ENCODE peak calls at places on chromosomes 7 and 10, in eight cellular contexts. One of them, this sample, is unnamed.

GRCh38 chr10:75024971-75025523 is 86.4 kb upstream of the SAMD8 start:
- DNase-seq in body of pancreas: peak; percentile 35
- DNase-seq in NB4: no peak
- DNase-seq in HFF-Myc: no peak
- DNase-seq in foreskin fibroblast: no peak
- DNase-seq in thoracic aorta: no peak
- DNase-seq in uterus: no peak
- DNase-seq in endodermal cell: no peak
- DNase-seq in this sample: no peak

GRCh38 chr7:38630720-38631673 is at the start of gene AMPH:
- DNase-seq in body of pancreas: peak; percentile 16
- DNase-seq in NB4: no peak
- DNase-seq in HFF-Myc: no peak
- DNase-seq in foreskin fibroblast: peak; percentile 58
- DNase-seq in thoracic aorta: no peak
- DNase-seq in uterus: peak; percentile 65
- DNase-seq in endodermal cell: peak; percentile 93
- DNase-seq in this sample: no peak

GRCh38 chr7:130070900-130071622 is 727 bp downstream of the KLHDC10 start:
- DNase-seq in body of pancreas: no peak
- DNase-seq in NB4: peak; percentile 64
- DNase-seq in HFF-Myc: no peak
- DNase-seq in foreskin fibroblast: peak; percentile 21
- DNase-seq in thoracic aorta: no peak
- DNase-seq in uterus: no peak
- DNase-seq in endodermal cell: no peak
- DNase-seq in this sample: no peak

GRCh38 chr10:35711615-35712411 is 69.7 kb upstream of the FZD8 start:
- DNase-seq in body of pancreas: no peak
- DNase-seq in NB4: no peak
- DNase-seq in HFF-Myc: no peak
- DNase-seq in foreskin fibroblast: no peak
- DNase-seq in thoracic aorta: no peak
- DNase-seq in uterus: no peak
- DNase-seq in endodermal cell: no peak
- DNase-seq in this sample: no peak

GRCh38 chr7:141551773-141552162 is 558 bp downstream of the AGK start:
- DNase-seq in body of pancreas: no peak
- DNase-seq in NB4: no peak
- DNase-seq in HFF-Myc: no peak
- DNase-seq in foreskin fibroblast: no peak
- DNase-seq in thoracic aorta: no peak
- DNase-seq in uterus: no peak
- DNase-seq in endodermal cell: no peak
- DNase-seq in this sample: no peak

GRCh38 chr10:35463105-35463867 is 127.0 kb downstream of the CCNY start:
- DNase-seq in body of pancreas: no peak
- DNase-seq in NB4: no peak
- DNase-seq in HFF-Myc: no peak
- DNase-seq in foreskin fibroblast: no peak
- DNase-seq in thoracic aorta: no peak
- DNase-seq in uterus: no peak
- DNase-seq in endodermal cell: no peak
- DNase-seq in this sample: no peak

GRCh38 chr10:47094126-47094525 is 182.9 kb downstream of the PTPN20 start:
- DNase-seq in body of pancreas: no peak
- DNase-seq in NB4: no peak
- DNase-seq in HFF-Myc: no peak
- DNase-seq in foreskin fibroblast: no peak
- DNase-seq in thoracic aorta: no peak
- DNase-seq in uterus: no peak
- DNase-seq in endodermal cell: no peak
- DNase-seq in this sample: no peak

GRCh38 chr10:76286536-76286935 is 855.1 kb downstream of the LRMDA start:
- DNase-seq in body of pancreas: no peak
- DNase-seq in NB4: no peak
- DNase-seq in HFF-Myc: no peak
- DNase-seq in foreskin fibroblast: peak; percentile 63
- DNase-seq in thoracic aorta: no peak
- DNase-seq in uterus: no peak
- DNase-seq in endodermal cell: no peak
- DNase-seq in this sample: no peak

GRCh38 chr10:124713679-124714298 is 30.4 kb downstream of the FAM53B start:
- DNase-seq in body of pancreas: no peak
- DNase-seq in NB4: no peak
- DNase-seq in HFF-Myc: no peak
- DNase-seq in foreskin fibroblast: no peak
- DNase-seq in thoracic aorta: no peak
- DNase-seq in uterus: no peak
- DNase-seq in endodermal cell: no peak
- DNase-seq in this sample: no peak

GRCh38 chr7:127976722-127977121 is 54.5 kb downstream of the LRRC4 start:
- DNase-seq in body of pancreas: no peak
- DNase-seq in NB4: no peak
- DNase-seq in HFF-Myc: no peak
- DNase-seq in foreskin fibroblast: no peak
- DNase-seq in thoracic aorta: no peak
- DNase-seq in uterus: no peak
- DNase-seq in endodermal cell: no peak
- DNase-seq in this sample: no peak

GRCh38 chr7:79212334-79212733 is 241.1 kb downstream of the MAGI2 start:
- DNase-seq in body of pancreas: no peak
- DNase-seq in NB4: no peak
- DNase-seq in HFF-Myc: no peak
- DNase-seq in foreskin fibroblast: no peak
- DNase-seq in thoracic aorta: no peak
- DNase-seq in uterus: no peak
- DNase-seq in endodermal cell: no peak
- DNase-seq in this sample: no peak

GRCh38 chr7:148585399-148585798 is 5.2 kb upstream of the C7orf33 start:
- DNase-seq in body of pancreas: no peak
- DNase-seq in NB4: no peak
- DNase-seq in HFF-Myc: no peak
- DNase-seq in foreskin fibroblast: no peak
- DNase-seq in thoracic aorta: no peak
- DNase-seq in uterus: no peak
- DNase-seq in endodermal cell: no peak
- DNase-seq in this sample: no peak

GRCh38 chr7:127252736-127253288 is at the start of gene GRM8:
- DNase-seq in body of pancreas: peak; percentile 29
- DNase-seq in NB4: no peak
- DNase-seq in HFF-Myc: no peak
- DNase-seq in foreskin fibroblast: peak; percentile 58
- DNase-seq in thoracic aorta: peak; percentile 10
- DNase-seq in uterus: peak; percentile 52
- DNase-seq in endodermal cell: peak; percentile 94
- DNase-seq in this sample: no peak

GRCh38 chr7:130369110-130369711 is 11.1 kb upstream of the CPA1 start:
- DNase-seq in body of pancreas: peak; percentile 34
- DNase-seq in NB4: peak; percentile 85
- DNase-seq in HFF-Myc: no peak
- DNase-seq in foreskin fibroblast: peak; percentile 92
- DNase-seq in thoracic aorta: no peak
- DNase-seq in uterus: no peak
- DNase-seq in endodermal cell: no peak
- DNase-seq in this sample: no peak

GRCh38 chr10:116247701-116248100 is 25.3 kb downstream of the GFRA1 start:
- DNase-seq in body of pancreas: no peak
- DNase-seq in NB4: no peak
- DNase-seq in HFF-Myc: no peak
- DNase-seq in foreskin fibroblast: no peak
- DNase-seq in thoracic aorta: no peak
- DNase-seq in uterus: no peak
- DNase-seq in endodermal cell: no peak
- DNase-seq in this sample: no peak

GRCh38 chr10:71756441-71757191 is 16.7 kb downstream of the VSIR start:
- DNase-seq in body of pancreas: no peak
- DNase-seq in NB4: no peak
- DNase-seq in HFF-Myc: no peak
- DNase-seq in foreskin fibroblast: peak; percentile 64
- DNase-seq in thoracic aorta: no peak
- DNase-seq in uterus: no peak
- DNase-seq in endodermal cell: no peak
- DNase-seq in this sample: no peak

GRCh38 chr7:28903779-28904538 is 54.2 kb downstream of the TRIL start:
- DNase-seq in body of pancreas: no peak
- DNase-seq in NB4: no peak
- DNase-seq in HFF-Myc: no peak
- DNase-seq in foreskin fibroblast: no peak
- DNase-seq in thoracic aorta: no peak
- DNase-seq in uterus: no peak
- DNase-seq in endodermal cell: no peak
- DNase-seq in this sample: no peak

GRCh38 chr7:28046035-28046434 is 134.6 kb downstream of the JAZF1 start:
- DNase-seq in body of pancreas: no peak
- DNase-seq in NB4: no peak
- DNase-seq in HFF-Myc: no peak
- DNase-seq in foreskin fibroblast: no peak
- DNase-seq in thoracic aorta: no peak
- DNase-seq in uterus: no peak
- DNase-seq in endodermal cell: no peak
- DNase-seq in this sample: no peak

GRCh38 chr7:130419652-130420051 is 21.2 kb downstream of the CEP41 start:
- DNase-seq in body of pancreas: no peak
- DNase-seq in NB4: peak; percentile 29
- DNase-seq in HFF-Myc: no peak
- DNase-seq in foreskin fibroblast: no peak
- DNase-seq in thoracic aorta: no peak
- DNase-seq in uterus: no peak
- DNase-seq in endodermal cell: no peak
- DNase-seq in this sample: no peak

GRCh38 chr7:116953372-116953726 is at the start of gene ST7:
- DNase-seq in body of pancreas: peak; percentile 65
- DNase-seq in NB4: peak; percentile 82
- DNase-seq in HFF-Myc: no peak
- DNase-seq in foreskin fibroblast: peak; percentile 87
- DNase-seq in thoracic aorta: no peak
- DNase-seq in uterus: peak; percentile 69
- DNase-seq in endodermal cell: peak; percentile 84
- DNase-seq in this sample: peak; percentile 48

GRCh38 chr7:123439186-123439585 is 95.2 kb downstream of the IQUB start:
- DNase-seq in body of pancreas: no peak
- DNase-seq in NB4: no peak
- DNase-seq in HFF-Myc: no peak
- DNase-seq in foreskin fibroblast: no peak
- DNase-seq in thoracic aorta: no peak
- DNase-seq in uterus: no peak
- DNase-seq in endodermal cell: peak; percentile 47
- DNase-seq in this sample: no peak

GRCh38 chr7:90582164-90582563 is 14.0 kb upstream of the CDK14 start:
- DNase-seq in body of pancreas: no peak
- DNase-seq in NB4: no peak
- DNase-seq in HFF-Myc: no peak
- DNase-seq in foreskin fibroblast: no peak
- DNase-seq in thoracic aorta: no peak
- DNase-seq in uterus: no peak
- DNase-seq in endodermal cell: no peak
- DNase-seq in this sample: no peak
- H3K4me3 ChIP-seq in body of pancreas: no peak overlapping the region
- H3K4me3 ChIP-seq in NB4: no peak overlapping the region
- H3K4me3 ChIP-seq in HFF-Myc: no peak overlapping the region
- H3K4me3 ChIP-seq in foreskin fibroblast: no peak overlapping the region
- H3K4me3 ChIP-seq in thoracic aorta: no peak overlapping the region
- H3K4me3 ChIP-seq in uterus: no peak overlapping the region
- H3K4me3 ChIP-seq in endodermal cell: no peak overlapping the region
- H3K4me3 ChIP-seq in this sample: no peak overlapping the region

GRCh38 chr10:92074126-92074887 is 150.7 kb downstream of the BTAF1 start:
- DNase-seq in body of pancreas: no peak
- DNase-seq in NB4: peak; percentile 32
- DNase-seq in HFF-Myc: no peak
- DNase-seq in foreskin fibroblast: peak; percentile 29
- DNase-seq in thoracic aorta: no peak
- DNase-seq in uterus: no peak
- DNase-seq in endodermal cell: no peak
- DNase-seq in this sample: no peak
- TF ChIP-seq CTCF in body of pancreas: peak; percentile 21
- TF ChIP-seq CTCF in NB4: no peak
- TF ChIP-seq CTCF in HFF-Myc: no peak
- TF ChIP-seq CTCF in foreskin fibroblast: no peak
- TF ChIP-seq CTCF in thoracic aorta: peak; percentile 10
- TF ChIP-seq CTCF in uterus: no peak
- TF ChIP-seq CTCF in endodermal cell: no peak
- TF ChIP-seq CTCF in this sample: no peak

GRCh38 chr10:63761243-63761642 is 240.0 kb downstream of the REEP3 start:
- DNase-seq in body of pancreas: no peak
- DNase-seq in NB4: no peak
- DNase-seq in HFF-Myc: no peak
- DNase-seq in foreskin fibroblast: no peak
- DNase-seq in thoracic aorta: no peak
- DNase-seq in uterus: no peak
- DNase-seq in endodermal cell: no peak
- DNase-seq in this sample: no peak

GRCh38 chr10:63765126-63765525 is 243.9 kb downstream of the REEP3 start:
- DNase-seq in body of pancreas: no peak
- DNase-seq in NB4: no peak
- DNase-seq in HFF-Myc: no peak
- DNase-seq in foreskin fibroblast: peak; percentile 59
- DNase-seq in thoracic aorta: no peak
- DNase-seq in uterus: no peak
- DNase-seq in endodermal cell: no peak
- DNase-seq in this sample: no peak

GRCh38 chr10:63760708-63761047 is 239.5 kb downstream of the REEP3 start:
- DNase-seq in body of pancreas: no peak
- DNase-seq in NB4: no peak
- DNase-seq in HFF-Myc: no peak
- DNase-seq in foreskin fibroblast: no peak
- DNase-seq in thoracic aorta: no peak
- DNase-seq in uterus: no peak
- DNase-seq in endodermal cell: no peak
- DNase-seq in this sample: no peak

GRCh38 chr10:63766766-63767505 is 245.7 kb downstream of the REEP3 start:
- DNase-seq in body of pancreas: no peak
- DNase-seq in NB4: no peak
- DNase-seq in HFF-Myc: no peak
- DNase-seq in foreskin fibroblast: peak; percentile 29
- DNase-seq in thoracic aorta: no peak
- DNase-seq in uterus: no peak
- DNase-seq in endodermal cell: no peak
- DNase-seq in this sample: no peak

DNA sequence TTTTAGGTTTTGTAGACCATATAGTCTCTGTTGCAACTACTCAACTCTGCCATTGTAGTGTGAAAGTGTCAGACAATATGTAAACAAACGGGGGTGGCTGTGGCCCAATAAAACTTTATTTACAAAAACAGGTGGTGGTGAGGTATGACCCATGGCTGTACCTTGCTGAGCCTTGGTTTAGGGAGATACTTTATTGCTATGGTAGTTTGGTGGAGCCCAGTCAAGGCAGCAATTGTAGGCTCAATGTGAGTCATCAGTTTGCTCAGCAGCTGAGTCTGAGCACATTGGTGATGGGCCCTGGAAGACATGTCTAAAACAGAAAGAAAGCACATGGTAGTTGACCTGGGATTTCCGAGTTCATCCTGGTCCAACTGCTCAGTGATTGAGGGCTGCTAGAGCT is 242.5 kb downstream of the REEP3 start:
- DNase-seq in body of pancreas: no peak
- DNase-seq in NB4: no peak
- DNase-seq in HFF-Myc: no peak
- DNase-seq in foreskin fibroblast: peak; percentile 62
- DNase-seq in thoracic aorta: no peak
- DNase-seq in uterus: no peak
- DNase-seq in endodermal cell: no peak
- DNase-seq in this sample: no peak
- H3K4me3 ChIP-seq in body of pancreas: no peak overlapping the region
- H3K4me3 ChIP-seq in NB4: no peak overlapping the region
- H3K4me3 ChIP-seq in HFF-Myc: no peak overlapping the region
- H3K4me3 ChIP-seq in foreskin fibroblast: no peak overlapping the region
- H3K4me3 ChIP-seq in thoracic aorta: no peak overlapping the region
- H3K4me3 ChIP-seq in uterus: no peak overlapping the region
- H3K4me3 ChIP-seq in endodermal cell: no peak overlapping the region
- H3K4me3 ChIP-seq in this sample: no peak overlapping the region

GRCh38 chr7:149838992-149839408 is 825 bp downstream of the ZNF862 start:
- DNase-seq in body of pancreas: no peak
- DNase-seq in NB4: no peak
- DNase-seq in HFF-Myc: no peak
- DNase-seq in foreskin fibroblast: peak; percentile 53
- DNase-seq in thoracic aorta: no peak
- DNase-seq in uterus: no peak
- DNase-seq in endodermal cell: no peak
- DNase-seq in this sample: no peak
- TF ChIP-seq CTCF in body of pancreas: no peak
- TF ChIP-seq CTCF in NB4: no peak
- TF ChIP-seq CTCF in HFF-Myc: no peak
- TF ChIP-seq CTCF in foreskin fibroblast: no peak
- TF ChIP-seq CTCF in thoracic aorta: no peak
- TF ChIP-seq CTCF in uterus: no peak
- TF ChIP-seq CTCF in endodermal cell: no peak
- TF ChIP-seq CTCF in this sample: no peak

This sample was measured in lower leg skin.